ENCODE peak calls at places on chromosomes 7 and 10, in eight cellular contexts. S is choroid plexus epithelial cell, X is endothelial cell, Q is dorsolateral prefrontal cortex, G is astrocyte of the cerebellum, R is AG04450, E is ovary, K is fibroblast of pulmonary artery. B is an unnamed sample.

GRCh38 chr7:140230862-140231778 is 54.3 kb upstream of the KDM7A start:
- DNase-seq in K (peak), R (no peak), G (no peak), Q (peak), X (peak), S (peak), E (peak), B (peak)

GRCh38 chr10:35875281-35875680 is 233.2 kb upstream of the FZD8 start:
- DNase-seq in X (no peak), E (no peak), G (no peak), K (peak), S (peak), Q (no peak), R (no peak), B (peak)

GRCh38 chr7:134513169-134513752 is 14.1 kb upstream of the AKR1B10 start:
- DNase-seq in G (peak), X (peak), E (no peak), R (no peak), S (peak), K (peak), Q (no peak), B (peak)

GRCh38 chr10:69495666-69496065 is 44.4 kb downstream of the TSPAN15 start:
- DNase-seq in Q (no peak), X (no peak), R (no peak), S (no peak), E (no peak), K (no peak), G (no peak), B (no peak)

GRCh38 chr10:472241-472910 is 217.1 kb downstream of the DIP2C start:
- DNase-seq in Q (no peak), S (no peak), G (no peak), R (no peak), X (no peak), K (no peak), E (no peak), B (no peak)

GRCh38 chr7:158187055-158187770 is 400.4 kb downstream of the PTPRN2 start:
- DNase-seq in G (no peak), S (no peak), X (no peak), E (no peak), K (no peak), R (no peak), Q (no peak), B (no peak)

GRCh38 chr10:118754132-118754555 is 626 bp downstream of the CACUL1 start:
- DNase-seq in K (peak), S (peak), R (no peak), E (no peak), G (no peak), X (peak), Q (peak), B (peak)

GRCh38 chr7:92260248-92260781 is 14.5 kb downstream of the ANKIB1 start:
- DNase-seq in G (no peak), X (no peak), S (no peak), K (no peak), R (no peak), Q (no peak), E (no peak), B (no peak)

GRCh38 chr7:107692501-107692900 is 31.9 kb downstream of the SLC26A4 start:
- DNase-seq in Q (no peak), G (no peak), R (no peak), E (no peak), X (no peak), K (no peak), S (peak), B (no peak)

GRCh38 chr7:15309891-15310290 is 251.9 kb downstream of the AGMO start:
- DNase-seq in G (no peak), Q (no peak), K (peak), R (no peak), X (no peak), S (peak), E (no peak), B (no peak)

GRCh38 chr7:15308831-15309230 is 253.0 kb downstream of the AGMO start:
- DNase-seq in G (no peak), S (no peak), K (no peak), R (no peak), E (no peak), X (no peak), Q (no peak), B (no peak)

GRCh38 chr7:15306286-15306685 is 255.5 kb downstream of the AGMO start:
- DNase-seq in G (no peak), E (no peak), X (no peak), R (no peak), K (no peak), S (peak), Q (no peak), B (no peak)

GRCh38 chr7:15303357-15303756 is 258.5 kb downstream of the AGMO start:
- DNase-seq in E (no peak), G (no peak), S (peak), R (no peak), K (no peak), X (no peak), Q (no peak), B (no peak)

DNA sequence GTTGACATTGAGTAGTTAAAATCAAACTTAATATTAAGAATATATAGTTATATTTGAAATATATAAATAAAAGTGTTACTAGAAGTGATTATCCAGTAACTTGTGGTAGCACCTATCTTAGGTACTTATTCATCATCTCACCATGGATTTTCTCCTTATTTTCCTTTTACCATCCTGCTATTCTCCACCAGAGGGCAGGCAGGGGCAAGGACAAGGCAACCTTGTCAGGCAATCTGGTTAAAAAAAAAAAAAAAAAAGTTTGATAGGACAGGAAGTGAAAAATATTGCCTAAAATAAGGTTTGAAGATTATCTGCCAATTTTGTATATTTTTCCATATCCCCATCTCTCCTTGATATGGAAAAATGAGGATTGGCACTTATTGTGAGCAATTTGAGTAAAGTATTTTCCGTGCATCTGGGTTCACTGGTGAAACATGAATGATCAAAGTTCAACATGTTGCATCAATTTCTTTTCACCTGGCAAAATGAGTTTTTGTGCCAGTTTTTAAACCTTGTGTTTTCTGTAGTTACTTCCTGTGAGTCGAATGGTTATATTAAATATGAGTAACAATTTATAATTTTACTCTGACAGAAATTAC is 256.7 kb downstream of the AGMO start:
- DNase-seq in G (peak), K (peak), E (peak), Q (peak), X (peak), R (peak), S (peak), B (peak)
- TF ChIP-seq CTCF in G (peak), K (peak), E (peak), Q (peak), X (peak), R (peak), S (peak), B (peak)

GRCh38 chr7:37095122-37095521 is 353.5 kb downstream of the ELMO1 start:
- DNase-seq in Q (no peak), K (no peak), R (no peak), S (no peak), G (no peak), E (no peak), X (no peak), B (peak)

GRCh38 chr7:37096341-37096740 is 352.3 kb downstream of the ELMO1 start:
- DNase-seq in G (no peak), K (no peak), R (no peak), X (no peak), S (no peak), E (no peak), Q (no peak), B (no peak)

GRCh38 chr7:37097983-37098382 is 350.7 kb downstream of the ELMO1 start:
- DNase-seq in K (no peak), G (no peak), R (no peak), S (no peak), X (no peak), E (no peak), Q (no peak), B (no peak)

GRCh38 chr7:37100735-37101331 is 347.8 kb downstream of the ELMO1 start:
- DNase-seq in R (no peak), S (no peak), G (no peak), E (no peak), K (no peak), X (no peak), Q (no peak), B (no peak)

GRCh38 chr7:37097276-37097675 is 351.4 kb downstream of the ELMO1 start:
- DNase-seq in G (no peak), S (no peak), K (no peak), Q (no peak), X (no peak), E (no peak), R (no peak), B (no peak)
- TF ChIP-seq CTCF in G (no peak), S (no peak), K (no peak), Q (peak), X (peak), E (no peak), R (no peak), B (peak)

GRCh38 chr7:35712563-35713226 is 17.8 kb upstream of the HERPUD2 start:
- DNase-seq in K (no peak), Q (no peak), R (no peak), E (no peak), X (no peak), S (no peak), G (no peak), B (no peak)

GRCh38 chr7:35717013-35717412 is 22.1 kb upstream of the HERPUD2 start:
- DNase-seq in G (no peak), Q (no peak), S (no peak), K (no peak), X (no peak), R (no peak), E (no peak), B (peak)

GRCh38 chr7:35716038-35716803 is 21.3 kb upstream of the HERPUD2 start:
- DNase-seq in Q (peak), R (no peak), K (peak), X (no peak), G (no peak), S (peak), E (no peak), B (peak)

GRCh38 chr7:35714407-35714806 is 19.5 kb upstream of the HERPUD2 start:
- DNase-seq in X (no peak), R (no peak), Q (no peak), S (no peak), K (no peak), E (no peak), G (no peak), B (no peak)

DNA sequence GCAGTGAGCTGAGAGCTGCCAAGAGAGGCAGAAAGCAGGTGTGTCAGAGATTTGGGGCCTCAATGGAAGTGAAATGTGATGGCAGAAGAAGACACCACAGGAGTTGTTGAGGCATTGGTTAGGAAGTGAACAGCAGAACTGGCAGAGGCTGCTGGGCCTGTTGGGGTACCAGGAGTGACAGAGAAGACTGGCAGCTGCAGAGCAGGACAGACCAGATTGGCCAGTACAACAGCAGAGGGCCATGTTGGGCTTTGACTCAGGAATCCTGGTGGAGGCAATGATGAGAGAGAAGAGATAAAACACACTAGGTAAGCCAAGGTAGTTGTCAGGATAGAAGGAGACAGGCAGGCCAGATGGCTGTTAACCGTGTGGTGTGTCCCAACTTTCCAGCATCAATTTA is 19.9 kb upstream of the HERPUD2 start:
- DNase-seq in R (no peak), X (no peak), E (no peak), G (no peak), S (no peak), Q (peak), K (no peak), B (no peak)
- TF ChIP-seq CTCF in R (no peak), X (no peak), E (no peak), G (no peak), S (peak), Q (peak), K (no peak), B (no peak)

GRCh38 chr10:102121739-102122372 is 1.7 kb upstream of the LDB1 start:
- DNase-seq in K (peak), X (peak), S (peak), G (no peak), E (peak), R (peak), Q (no peak), B (peak)
- TF ChIP-seq CTCF in K (peak), X (no peak), S (peak), G (peak), E (no peak), R (peak), Q (no peak), B (peak)

GRCh38 chr10:17086865-17087264 is 42.7 kb downstream of the CUBN start:
- DNase-seq in S (no peak), X (no peak), K (no peak), Q (no peak), R (no peak), E (no peak), G (no peak), B (no peak)

GRCh38 chr10:17092986-17093803 is 36.4 kb downstream of the CUBN start:
- DNase-seq in E (no peak), S (no peak), G (no peak), R (no peak), Q (no peak), X (no peak), K (no peak), B (peak)

GRCh38 chr10:17094844-17095243 is 34.8 kb downstream of the CUBN start:
- DNase-seq in S (no peak), Q (no peak), K (no peak), E (no peak), R (no peak), G (no peak), X (no peak), B (no peak)

GRCh38 chr10:17088118-17088806 is 41.3 kb downstream of the CUBN start:
- DNase-seq in X (no peak), G (peak), K (peak), E (no peak), S (peak), R (peak), Q (no peak), B (peak)

DNA sequence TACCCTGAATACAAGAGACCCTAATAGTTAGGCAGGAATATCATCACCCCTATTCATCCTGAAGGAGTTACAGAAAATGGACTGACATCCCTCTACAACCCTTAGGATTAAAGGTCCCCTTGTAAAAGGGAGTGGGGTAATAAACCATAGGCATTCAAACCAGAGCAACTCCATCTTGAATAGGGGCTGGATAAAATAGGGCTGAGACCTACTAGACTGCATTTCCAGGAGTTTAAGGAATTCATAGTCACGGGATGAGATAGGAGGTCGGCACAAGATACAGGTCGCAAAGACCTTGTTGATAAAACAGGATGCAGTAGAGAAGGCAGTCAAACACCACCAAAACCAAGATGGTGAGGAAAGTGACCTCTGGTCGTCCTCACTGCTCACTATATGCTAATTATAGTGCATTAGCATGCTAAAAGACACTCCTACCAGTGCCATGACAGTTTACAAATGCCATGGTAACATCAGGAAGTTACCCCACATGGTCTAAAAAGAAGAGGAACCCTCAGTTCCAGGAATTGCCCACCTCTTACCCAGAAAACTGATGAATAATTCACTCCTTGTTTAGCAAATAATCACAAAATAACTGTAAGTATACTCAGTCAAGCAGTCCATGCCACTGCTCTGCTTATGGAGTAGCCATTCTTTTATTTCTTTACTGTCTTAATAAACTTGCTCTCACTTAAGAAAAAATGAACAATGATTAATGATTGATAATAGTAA is 37.2 kb downstream of the CUBN start:
- DNase-seq in X (no peak), E (no peak), S (no peak), G (no peak), Q (no peak), K (no peak), R (no peak), B (no peak)
- TF ChIP-seq CTCF in X (no peak), E (no peak), S (no peak), G (no peak), Q (no peak), K (no peak), R (no peak), B (no peak)

GRCh38 chr10:88399240-88399639 is 183.9 kb downstream of the RNLS start:
- DNase-seq in R (no peak), Q (no peak), G (no peak), K (no peak), X (no peak), E (no peak), S (no peak), B (no peak)

GRCh38 chr10:88404133-88404532 is 179.0 kb downstream of the RNLS start:
- DNase-seq in G (no peak), E (no peak), X (no peak), Q (no peak), K (no peak), S (no peak), R (no peak), B (no peak)

GRCh38 chr10:88401671-88402347 is 181.3 kb downstream of the RNLS start:
- DNase-seq in E (no peak), G (no peak), K (peak), X (no peak), Q (no peak), R (no peak), S (peak), B (no peak)
- TF ChIP-seq CTCF in E (no peak), G (peak), K (peak), X (no peak), Q (peak), R (peak), S (peak), B (peak)